ENCODE peak calls at places on chromosomes 2 and 18, in nine cellular contexts. V, O, Y, S, D, M, X, K and T are unnamed samples.

GRCh38 chr2:61175036-61175435 is 13.0 kb downstream of the C2orf74 start:
- DNase-seq in V (no peak), O (no peak), Y (no peak), S (no peak), D (no peak), M (no peak), X (no peak), K (no peak), T (no peak)

GRCh38 chr2:168490015-168490874 is 34.2 kb downstream of the CERS6 start:
- DNase-seq in V (peak), O (peak), Y (no peak), S (peak), D (no peak), M (peak), X (no peak), K (no peak), T (no peak)

GRCh38 chr2:15425707-15426106 is 135.4 kb downstream of the NBAS start:
- DNase-seq in V (no peak), O (no peak), Y (no peak), S (no peak), D (peak), M (no peak), X (no peak), K (no peak), T (no peak)

GRCh38 chr18:57816208-57816999 is 13.3 kb upstream of the ATP8B1 start:
- DNase-seq in V (no peak), O (no peak), Y (no peak), S (no peak), D (no peak), M (no peak), X (no peak), K (no peak), T (no peak)

GRCh38 chr18:79575891-79576685 is 103.5 kb upstream of the CTDP1 start:
- DNase-seq in V (no peak), O (no peak), Y (no peak), S (no peak), D (no peak), M (no peak), X (peak), K (no peak), T (peak)

GRCh38 chr2:143397886-143398614 is 268.8 kb downstream of the ARHGAP15 start:
- DNase-seq in V (no peak), O (peak), Y (no peak), S (no peak), D (no peak), M (no peak), X (no peak), K (no peak), T (no peak)

GRCh38 chr18:1503847-1504246 is 599.2 kb downstream of the ADCYAP1 start:
- DNase-seq in V (no peak), O (no peak), Y (no peak), S (no peak), D (no peak), M (no peak), X (no peak), K (no peak), T (no peak)

GRCh38 chr2:218418321-218418716 is 604 bp upstream of the VIL1 start:
- DNase-seq in V (no peak), O (no peak), Y (no peak), S (no peak), D (no peak), M (no peak), X (no peak), K (no peak), T (no peak)

GRCh38 chr2:27370816-27371620 is 602 bp downstream of the SNX17 start:
- DNase-seq in V (peak), O (peak), Y (no peak), S (peak), D (no peak), M (no peak), X (no peak), K (no peak), T (peak)

GRCh38 chr18:46622451-46622850 is 34.6 kb downstream of the LOXHD1 start:
- DNase-seq in V (no peak), O (no peak), Y (no peak), S (no peak), D (no peak), M (no peak), X (no peak), K (no peak), T (no peak)

GRCh38 chr18:59696311-59697235 is 650 bp downstream of the CCBE1 start:
- DNase-seq in V (no peak), O (peak), Y (no peak), S (no peak), D (no peak), M (no peak), X (no peak), K (peak), T (peak)

GRCh38 chr2:15561574-15562344 is 625 bp upstream of the NBAS start:
- DNase-seq in V (no peak), O (peak), Y (peak), S (no peak), D (no peak), M (peak), X (peak), K (no peak), T (peak)